ENCODE peak calls at places on chromosomes 6 and 20, in five cellular contexts. R is SK-MEL-5, S is AML-193, D is HFFc6, Q is lower lobe of right lung. U is an unnamed sample.
A peak's percentile ranks its signal among the peaks of the same experiment; 100 is the strongest.

GRCh38 chr6:12582421-12583110 is 134.0 kb upstream of the PHACTR1 start:
- DNase-seq in R (no peak), S (no peak), D (no peak), Q (no peak), U (no peak)

GRCh38 chr20:23920936-23921335 is 41.4 kb upstream of the CST5 start:
- DNase-seq in R (peak; percentile 66), S (no peak), D (no peak), Q (no peak), U (no peak)

GRCh38 chr20:49737260-49737659 is 23.6 kb upstream of the B4GALT5 start:
- DNase-seq in R (no peak), S (no peak), D (no peak), Q (no peak), U (no peak)

GRCh38 chr6:4355241-4355640 is 219.9 kb upstream of the ECI2 start:
- DNase-seq in R (no peak), S (no peak), D (peak; percentile 88), Q (no peak), U (no peak)

GRCh38 chr20:57476641-57477461 is 48.1 kb downstream of the CTCFL start:
- DNase-seq in R (no peak), S (no peak), D (no peak), Q (no peak), U (peak; percentile 77)

GRCh38 chr6:34514593-34515472 is 41.3 kb downstream of the SPDEF start:
- DNase-seq in R (no peak), S (no peak), D (peak; percentile 61), Q (peak; percentile 35), U (peak; percentile 46)

GRCh38 chr6:2899596-2899995 is 3.5 kb downstream of the SERPINB9 start:
- DNase-seq in R (no peak), S (no peak), D (no peak), Q (no peak), U (no peak)

GRCh38 chr6:97068211-97068610 is 143.7 kb downstream of the KLHL32 start:
- DNase-seq in R (peak; percentile 44), S (peak; percentile 53), D (peak; percentile 34), Q (no peak), U (no peak)

GRCh38 chr20:25739615-25740320 is 43.1 kb upstream of the ZNF337 start:
- DNase-seq in R (no peak), S (no peak), D (peak; percentile 41), Q (no peak), U (no peak)